ENCODE peak calls at places on chromosomes 2 and 18, in eight cellular contexts. One of them, this sample, is unnamed.

GRCh38 chr2:106956879-106957278 is 70.9 kb upstream of the ST6GAL2 start:
- DNase-seq in suprapubic skin: no peak
- DNase-seq in stomach: no peak
- DNase-seq in adrenal gland: no peak
- DNase-seq in ovary: no peak
- DNase-seq in IMR-90: peak; percentile 84
- DNase-seq in right lobe of liver: no peak
- DNase-seq in uterus: no peak
- DNase-seq in this sample: no peak

GRCh38 chr2:209391776-209392401 is 32.0 kb upstream of the MAP2 start:
- DNase-seq in IMR-90: peak; percentile 0
- DNase-seq in suprapubic skin: no peak
- DNase-seq in right lobe of liver: no peak
- DNase-seq in stomach: no peak
- DNase-seq in uterus: no peak
- DNase-seq in ovary: no peak
- DNase-seq in adrenal gland: peak; percentile 31
- DNase-seq in this sample: no peak

GRCh38 chr2:219352448-219353023 is 20.0 kb upstream of the RESP18 start:
- DNase-seq in suprapubic skin: peak; percentile 80
- DNase-seq in IMR-90: peak; percentile 53
- DNase-seq in ovary: no peak
- DNase-seq in stomach: peak; percentile 63
- DNase-seq in right lobe of liver: no peak
- DNase-seq in uterus: no peak
- DNase-seq in adrenal gland: peak; percentile 44
- DNase-seq in this sample: peak; percentile 80

GRCh38 chr18:2325308-2325849 is 245.9 kb downstream of the METTL4 start:
- DNase-seq in ovary: no peak
- DNase-seq in uterus: no peak
- DNase-seq in suprapubic skin: no peak
- DNase-seq in adrenal gland: no peak
- DNase-seq in IMR-90: peak; percentile 1
- DNase-seq in right lobe of liver: no peak
- DNase-seq in stomach: no peak
- DNase-seq in this sample: peak; percentile 74

GRCh38 chr2:47984041-47984440 is 77.7 kb upstream of the FBXO11 start:
- DNase-seq in right lobe of liver: no peak
- DNase-seq in suprapubic skin: no peak
- DNase-seq in uterus: no peak
- DNase-seq in stomach: no peak
- DNase-seq in ovary: no peak
- DNase-seq in adrenal gland: no peak
- DNase-seq in IMR-90: no peak
- DNase-seq in this sample: no peak

GRCh38 chr2:219748673-219749570 is 121.5 kb downstream of the SLC4A3 start:
- DNase-seq in stomach: no peak
- DNase-seq in suprapubic skin: no peak
- DNase-seq in ovary: no peak
- DNase-seq in right lobe of liver: no peak
- DNase-seq in uterus: no peak
- DNase-seq in IMR-90: no peak
- DNase-seq in adrenal gland: no peak
- DNase-seq in this sample: no peak

GRCh38 chr2:21423854-21424253 is 300.1 kb downstream of the TDRD15 start:
- DNase-seq in stomach: no peak
- DNase-seq in ovary: no peak
- DNase-seq in adrenal gland: no peak
- DNase-seq in right lobe of liver: no peak
- DNase-seq in uterus: no peak
- DNase-seq in suprapubic skin: no peak
- DNase-seq in IMR-90: peak; percentile 49
- DNase-seq in this sample: no peak

GRCh38 chr2:200472853-200473464 is 36.9 kb downstream of the KCTD18 start:
- DNase-seq in stomach: no peak
- DNase-seq in ovary: no peak
- DNase-seq in right lobe of liver: no peak
- DNase-seq in suprapubic skin: no peak
- DNase-seq in IMR-90: no peak
- DNase-seq in adrenal gland: no peak
- DNase-seq in uterus: no peak
- DNase-seq in this sample: no peak

GRCh38 chr2:218343591-218343990 is 13.1 kb upstream of the CATIP start:
- DNase-seq in right lobe of liver: no peak
- DNase-seq in stomach: no peak
- DNase-seq in ovary: no peak
- DNase-seq in suprapubic skin: no peak
- DNase-seq in uterus: no peak
- DNase-seq in IMR-90: peak; percentile 67
- DNase-seq in adrenal gland: no peak
- DNase-seq in this sample: no peak

GRCh38 chr2:29072251-29072650 is 2.1 kb downstream of the PCARE start:
- DNase-seq in IMR-90: no peak
- DNase-seq in uterus: no peak
- DNase-seq in ovary: no peak
- DNase-seq in right lobe of liver: no peak
- DNase-seq in suprapubic skin: no peak
- DNase-seq in adrenal gland: no peak
- DNase-seq in stomach: no peak
- DNase-seq in this sample: no peak

GRCh38 chr2:113041871-113042270 is 10.8 kb downstream of the IL36B start:
- DNase-seq in IMR-90: no peak
- DNase-seq in uterus: no peak
- DNase-seq in ovary: no peak
- DNase-seq in suprapubic skin: no peak
- DNase-seq in adrenal gland: no peak
- DNase-seq in right lobe of liver: no peak
- DNase-seq in stomach: no peak
- DNase-seq in this sample: no peak

GRCh38 chr2:188937228-188938220 is 36.6 kb upstream of the COL3A1 start:
- DNase-seq in right lobe of liver: no peak
- DNase-seq in ovary: no peak
- DNase-seq in uterus: no peak
- DNase-seq in IMR-90: peak; percentile 71
- DNase-seq in adrenal gland: no peak
- DNase-seq in suprapubic skin: no peak
- DNase-seq in stomach: no peak
- DNase-seq in this sample: no peak

GRCh38 chr2:19757586-19757985 is 144.2 kb downstream of the TTC32 start:
- DNase-seq in uterus: no peak
- DNase-seq in IMR-90: no peak
- DNase-seq in adrenal gland: no peak
- DNase-seq in suprapubic skin: no peak
- DNase-seq in stomach: no peak
- DNase-seq in right lobe of liver: no peak
- DNase-seq in ovary: no peak
- DNase-seq in this sample: no peak

GRCh38 chr2:27705851-27706622 is 42.3 kb downstream of the SLC4A1AP start:
- DNase-seq in right lobe of liver: no peak
- DNase-seq in stomach: peak; percentile 86
- DNase-seq in IMR-90: peak; percentile 99
- DNase-seq in adrenal gland: peak; percentile 73
- DNase-seq in suprapubic skin: no peak
- DNase-seq in ovary: peak; percentile 77
- DNase-seq in uterus: peak; percentile 70
- DNase-seq in this sample: peak; percentile 76

GRCh38 chr2:151733781-151734672 is at the start of gene NEB:
- DNase-seq in uterus: no peak
- DNase-seq in right lobe of liver: no peak
- DNase-seq in ovary: no peak
- DNase-seq in adrenal gland: no peak
- DNase-seq in suprapubic skin: no peak
- DNase-seq in IMR-90: no peak
- DNase-seq in stomach: no peak
- DNase-seq in this sample: no peak
- TF ChIP-seq POLR2A in uterus: no peak
- TF ChIP-seq POLR2A in right lobe of liver: no peak
- TF ChIP-seq POLR2A in ovary: no peak
- TF ChIP-seq POLR2A in adrenal gland: no peak
- TF ChIP-seq POLR2A in suprapubic skin: no peak
- TF ChIP-seq POLR2A in IMR-90: no peak
- TF ChIP-seq POLR2A in stomach: no peak
- TF ChIP-seq POLR2A in this sample: no peak

DNA sequence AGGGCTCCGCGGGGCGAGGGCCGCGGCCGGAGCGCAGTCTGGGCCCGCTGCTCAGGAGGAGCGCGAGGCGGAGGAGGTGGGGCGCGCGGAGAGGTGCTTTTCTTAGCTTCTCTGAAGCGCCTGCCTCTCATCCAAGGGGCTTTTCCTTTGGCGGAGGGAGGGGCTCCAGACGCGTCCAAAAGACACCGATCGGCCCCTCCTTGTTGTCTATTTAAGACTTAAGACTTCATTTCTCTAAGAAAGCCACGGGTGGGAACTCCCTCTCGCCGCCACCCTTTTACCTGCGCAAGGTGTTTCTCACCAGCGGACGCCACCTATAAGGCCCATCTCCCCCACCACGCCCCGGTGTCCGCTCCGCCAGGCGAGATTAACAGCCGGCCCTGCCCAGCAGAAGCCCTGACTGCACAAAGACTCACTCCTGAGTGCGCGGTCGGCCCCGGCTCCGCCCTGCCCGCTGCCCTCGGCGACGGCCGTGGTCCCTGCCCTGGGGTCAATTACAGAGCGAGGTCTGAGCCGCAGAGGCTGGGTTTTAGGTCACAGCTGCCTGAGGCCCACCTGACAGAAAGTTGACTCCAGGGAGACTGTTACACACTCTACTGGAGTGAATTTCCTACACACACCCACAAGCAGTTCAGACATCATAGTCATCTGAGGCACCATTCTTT is at the start of gene DSC2:
- DNase-seq in IMR-90: no peak
- DNase-seq in ovary: peak; percentile 36
- DNase-seq in suprapubic skin: peak; percentile 79
- DNase-seq in stomach: peak; percentile 61
- DNase-seq in adrenal gland: peak; percentile 14
- DNase-seq in uterus: no peak
- DNase-seq in right lobe of liver: peak; percentile 72
- DNase-seq in this sample: peak; percentile 25
- TF ChIP-seq POLR2A in IMR-90: no peak
- TF ChIP-seq POLR2A in ovary: no peak
- TF ChIP-seq POLR2A in suprapubic skin: no peak
- TF ChIP-seq POLR2A in stomach: no peak
- TF ChIP-seq POLR2A in adrenal gland: no peak
- TF ChIP-seq POLR2A in uterus: no peak
- TF ChIP-seq POLR2A in right lobe of liver: peak; percentile 36
- TF ChIP-seq POLR2A in this sample: no peak

GRCh38 chr2:68365087-68365486 is at the start of gene PLEK:
- DNase-seq in suprapubic skin: no peak
- DNase-seq in right lobe of liver: peak; percentile 77
- DNase-seq in uterus: peak; percentile 15
- DNase-seq in adrenal gland: peak; percentile 49
- DNase-seq in IMR-90: no peak
- DNase-seq in ovary: no peak
- DNase-seq in stomach: peak; percentile 60
- DNase-seq in this sample: peak; percentile 47
- TF ChIP-seq POLR2A in suprapubic skin: no peak
- TF ChIP-seq POLR2A in right lobe of liver: peak; percentile 58
- TF ChIP-seq POLR2A in uterus: no peak
- TF ChIP-seq POLR2A in adrenal gland: peak; percentile 46
- TF ChIP-seq POLR2A in IMR-90: no peak
- TF ChIP-seq POLR2A in ovary: no peak
- TF ChIP-seq POLR2A in stomach: no peak
- TF ChIP-seq POLR2A in this sample: no peak

GRCh38 chr2:229849073-229849472 is 72.7 kb downstream of the TRIP12 start:
- DNase-seq in right lobe of liver: no peak
- DNase-seq in uterus: no peak
- DNase-seq in ovary: no peak
- DNase-seq in suprapubic skin: no peak
- DNase-seq in adrenal gland: no peak
- DNase-seq in IMR-90: no peak
- DNase-seq in stomach: no peak
- DNase-seq in this sample: no peak

GRCh38 chr2:229856416-229856815 is 65.4 kb downstream of the TRIP12 start:
- DNase-seq in adrenal gland: no peak
- DNase-seq in uterus: no peak
- DNase-seq in ovary: no peak
- DNase-seq in right lobe of liver: no peak
- DNase-seq in stomach: no peak
- DNase-seq in suprapubic skin: no peak
- DNase-seq in IMR-90: no peak
- DNase-seq in this sample: no peak

GRCh38 chr2:229855116-229855515 is 66.7 kb downstream of the TRIP12 start:
- DNase-seq in IMR-90: no peak
- DNase-seq in adrenal gland: no peak
- DNase-seq in stomach: no peak
- DNase-seq in uterus: no peak
- DNase-seq in right lobe of liver: no peak
- DNase-seq in ovary: no peak
- DNase-seq in suprapubic skin: no peak
- DNase-seq in this sample: no peak

GRCh38 chr2:229851870-229852269 is 69.9 kb downstream of the TRIP12 start:
- DNase-seq in stomach: no peak
- DNase-seq in right lobe of liver: no peak
- DNase-seq in IMR-90: no peak
- DNase-seq in suprapubic skin: no peak
- DNase-seq in uterus: no peak
- DNase-seq in adrenal gland: no peak
- DNase-seq in ovary: no peak
- DNase-seq in this sample: no peak

GRCh38 chr2:229852565-229852964 is 69.2 kb downstream of the TRIP12 start:
- DNase-seq in uterus: no peak
- DNase-seq in ovary: no peak
- DNase-seq in suprapubic skin: no peak
- DNase-seq in right lobe of liver: no peak
- DNase-seq in IMR-90: peak; percentile 87
- DNase-seq in adrenal gland: peak; percentile 39
- DNase-seq in stomach: no peak
- DNase-seq in this sample: peak; percentile 52
- TF ChIP-seq POLR2A in uterus: no peak
- TF ChIP-seq POLR2A in ovary: no peak
- TF ChIP-seq POLR2A in suprapubic skin: no peak
- TF ChIP-seq POLR2A in right lobe of liver: no peak
- TF ChIP-seq POLR2A in IMR-90: no peak
- TF ChIP-seq POLR2A in adrenal gland: no peak
- TF ChIP-seq POLR2A in stomach: no peak
- TF ChIP-seq POLR2A in this sample: no peak

GRCh38 chr2:88765154-88765948 is 73.9 kb downstream of the RPIA start:
- DNase-seq in IMR-90: peak; percentile 4
- DNase-seq in ovary: no peak
- DNase-seq in adrenal gland: no peak
- DNase-seq in uterus: no peak
- DNase-seq in suprapubic skin: no peak
- DNase-seq in right lobe of liver: peak; percentile 55
- DNase-seq in stomach: peak; percentile 58
- DNase-seq in this sample: peak; percentile 90
- TF ChIP-seq POLR2A in IMR-90: no peak
- TF ChIP-seq POLR2A in ovary: no peak
- TF ChIP-seq POLR2A in adrenal gland: no peak
- TF ChIP-seq POLR2A in uterus: no peak
- TF ChIP-seq POLR2A in suprapubic skin: no peak
- TF ChIP-seq POLR2A in right lobe of liver: no peak
- TF ChIP-seq POLR2A in stomach: no peak
- TF ChIP-seq POLR2A in this sample: no peak